ENCODE peak calls at places on chromosomes 11 and 22, in ten cellular contexts. One of them, this sample, is unnamed.

GRCh38 chr22:22721681-22722309 is 77.4 kb downstream of the GGTLC2 start:
- DNase-seq in WERI-Rb-1: no peak
- DNase-seq in spleen: no peak
- DNase-seq in AG09309: no peak
- DNase-seq in CD8-positive, alpha-beta memory T cell: peak; percentile 37
- DNase-seq in pancreas: no peak
- DNase-seq in PC-3: peak; percentile 68
- DNase-seq in Caco-2: no peak
- DNase-seq in skeletal muscle cell: peak; percentile 88
- DNase-seq in uterus: no peak
- DNase-seq in this sample: peak; percentile 53

GRCh38 chr22:39908737-39909136 is 7.9 kb downstream of the GRAP2 start:
- DNase-seq in CD8-positive, alpha-beta memory T cell: no peak
- DNase-seq in skeletal muscle cell: no peak
- DNase-seq in spleen: no peak
- DNase-seq in uterus: no peak
- DNase-seq in Caco-2: no peak
- DNase-seq in AG09309: no peak
- DNase-seq in WERI-Rb-1: no peak
- DNase-seq in pancreas: no peak
- DNase-seq in PC-3: peak; percentile 3
- DNase-seq in this sample: peak; percentile 14

GRCh38 chr11:28559497-28559896 is 451.3 kb downstream of the METTL15 start:
- DNase-seq in PC-3: no peak
- DNase-seq in uterus: no peak
- DNase-seq in CD8-positive, alpha-beta memory T cell: no peak
- DNase-seq in spleen: no peak
- DNase-seq in WERI-Rb-1: no peak
- DNase-seq in pancreas: no peak
- DNase-seq in skeletal muscle cell: no peak
- DNase-seq in Caco-2: no peak
- DNase-seq in AG09309: no peak
- DNase-seq in this sample: peak; percentile 51

GRCh38 chr22:33819743-33820142 is 100.5 kb downstream of the LARGE1 start:
- DNase-seq in AG09309: no peak
- DNase-seq in PC-3: no peak
- DNase-seq in Caco-2: no peak
- DNase-seq in pancreas: no peak
- DNase-seq in WERI-Rb-1: peak; percentile 29
- DNase-seq in spleen: no peak
- DNase-seq in skeletal muscle cell: no peak
- DNase-seq in CD8-positive, alpha-beta memory T cell: no peak
- DNase-seq in uterus: no peak
- DNase-seq in this sample: no peak

GRCh38 chr11:50075856-50076255 is 43.2 kb downstream of the OR4C45 start:
- DNase-seq in PC-3: no peak
- DNase-seq in AG09309: no peak
- DNase-seq in CD8-positive, alpha-beta memory T cell: no peak
- DNase-seq in Caco-2: no peak
- DNase-seq in uterus: no peak
- DNase-seq in spleen: no peak
- DNase-seq in WERI-Rb-1: no peak
- DNase-seq in pancreas: no peak
- DNase-seq in skeletal muscle cell: no peak
- DNase-seq in this sample: no peak

GRCh38 chr11:48216510-48216909 is at the start of gene OR4B1:
- DNase-seq in WERI-Rb-1: no peak
- DNase-seq in AG09309: no peak
- DNase-seq in PC-3: no peak
- DNase-seq in pancreas: no peak
- DNase-seq in skeletal muscle cell: no peak
- DNase-seq in CD8-positive, alpha-beta memory T cell: no peak
- DNase-seq in Caco-2: no peak
- DNase-seq in uterus: no peak
- DNase-seq in spleen: no peak
- DNase-seq in this sample: no peak

GRCh38 chr11:21289686-21290085 is 620.3 kb downstream of the NELL1 start:
- DNase-seq in AG09309: no peak
- DNase-seq in spleen: no peak
- DNase-seq in Caco-2: no peak
- DNase-seq in CD8-positive, alpha-beta memory T cell: no peak
- DNase-seq in WERI-Rb-1: no peak
- DNase-seq in skeletal muscle cell: no peak
- DNase-seq in pancreas: no peak
- DNase-seq in PC-3: no peak
- DNase-seq in uterus: no peak
- DNase-seq in this sample: no peak

GRCh38 chr22:48781391-48781790 is 1046.3 kb downstream of the BRD1 start:
- DNase-seq in CD8-positive, alpha-beta memory T cell: no peak
- DNase-seq in Caco-2: no peak
- DNase-seq in skeletal muscle cell: no peak
- DNase-seq in pancreas: no peak
- DNase-seq in AG09309: no peak
- DNase-seq in PC-3: no peak
- DNase-seq in spleen: no peak
- DNase-seq in WERI-Rb-1: no peak
- DNase-seq in uterus: no peak
- DNase-seq in this sample: no peak

GRCh38 chr11:68664141-68664540 is 20.2 kb upstream of the GAL start:
- DNase-seq in CD8-positive, alpha-beta memory T cell: no peak
- DNase-seq in uterus: no peak
- DNase-seq in spleen: peak; percentile 8
- DNase-seq in skeletal muscle cell: no peak
- DNase-seq in PC-3: no peak
- DNase-seq in pancreas: no peak
- DNase-seq in AG09309: no peak
- DNase-seq in WERI-Rb-1: no peak
- DNase-seq in Caco-2: no peak
- DNase-seq in this sample: no peak

GRCh38 chr11:68661014-68661413 is 23.3 kb upstream of the GAL start:
- DNase-seq in PC-3: no peak
- DNase-seq in AG09309: no peak
- DNase-seq in pancreas: no peak
- DNase-seq in spleen: peak; percentile 25
- DNase-seq in Caco-2: peak; percentile 35
- DNase-seq in uterus: no peak
- DNase-seq in WERI-Rb-1: no peak
- DNase-seq in skeletal muscle cell: no peak
- DNase-seq in CD8-positive, alpha-beta memory T cell: no peak
- DNase-seq in this sample: no peak

GRCh38 chr11:68663482-68664010 is 20.8 kb upstream of the GAL start:
- DNase-seq in skeletal muscle cell: no peak
- DNase-seq in spleen: peak; percentile 39
- DNase-seq in PC-3: no peak
- DNase-seq in WERI-Rb-1: no peak
- DNase-seq in CD8-positive, alpha-beta memory T cell: no peak
- DNase-seq in AG09309: no peak
- DNase-seq in pancreas: no peak
- DNase-seq in uterus: no peak
- DNase-seq in Caco-2: peak; percentile 28
- DNase-seq in this sample: no peak

GRCh38 chr11:68660066-68660810 is 24.1 kb upstream of the GAL start:
- DNase-seq in Caco-2: peak; percentile 32
- DNase-seq in uterus: no peak
- DNase-seq in CD8-positive, alpha-beta memory T cell: no peak
- DNase-seq in skeletal muscle cell: no peak
- DNase-seq in PC-3: no peak
- DNase-seq in WERI-Rb-1: no peak
- DNase-seq in spleen: no peak
- DNase-seq in AG09309: no peak
- DNase-seq in pancreas: no peak
- DNase-seq in this sample: no peak

DNA sequence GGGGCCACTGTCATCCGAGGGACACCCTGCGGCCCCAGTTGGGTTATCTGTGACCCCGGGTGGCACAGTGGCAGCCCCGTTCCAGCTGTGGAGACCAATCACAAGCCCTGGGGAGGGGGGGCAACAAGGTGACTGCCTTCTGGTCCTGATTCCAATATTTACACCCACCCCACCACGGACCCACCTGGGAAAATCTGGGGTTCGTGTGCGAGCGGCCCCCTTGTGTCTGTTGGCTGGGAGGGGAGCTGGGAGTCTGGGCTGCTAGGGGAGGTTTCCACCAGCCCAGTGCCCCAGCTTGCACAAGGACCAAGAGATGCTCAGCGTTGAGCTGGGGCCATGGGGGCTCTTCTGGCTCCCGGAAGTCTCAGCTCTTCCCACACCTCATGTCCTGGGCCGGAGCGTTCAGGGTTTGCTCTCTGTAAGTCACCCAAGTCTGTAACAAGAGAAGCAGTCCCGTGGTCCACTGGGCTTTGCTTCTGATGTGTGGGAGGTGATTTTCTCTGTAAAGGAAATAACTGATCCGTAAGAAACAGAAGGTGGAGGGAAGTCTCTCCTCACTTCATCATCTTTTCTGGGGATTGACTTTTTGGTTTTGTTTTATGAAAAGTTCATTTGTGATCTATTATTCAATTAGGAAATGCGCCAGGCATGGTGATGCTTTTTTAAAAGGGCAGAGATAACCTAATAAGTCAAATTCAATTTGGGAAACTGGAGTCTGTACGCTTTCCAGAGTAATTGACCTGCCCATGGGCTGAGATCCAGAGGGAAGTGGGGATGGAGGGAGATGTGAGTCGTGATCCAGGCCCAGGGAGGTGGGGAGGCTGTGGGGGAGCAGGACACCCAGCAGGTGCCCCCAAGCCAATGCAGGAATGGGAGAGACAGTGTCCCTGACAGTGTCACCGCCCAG is 22.4 kb upstream of the GAL start:
- DNase-seq in uterus: no peak
- DNase-seq in pancreas: no peak
- DNase-seq in PC-3: no peak
- DNase-seq in WERI-Rb-1: no peak
- DNase-seq in spleen: peak; percentile 43
- DNase-seq in Caco-2: peak; percentile 26
- DNase-seq in CD8-positive, alpha-beta memory T cell: no peak
- DNase-seq in AG09309: no peak
- DNase-seq in skeletal muscle cell: no peak
- DNase-seq in this sample: no peak
- H3K4me3 ChIP-seq in uterus: no peak overlapping the region
- H3K4me3 ChIP-seq in pancreas: no peak overlapping the region
- H3K4me3 ChIP-seq in PC-3: no peak overlapping the region
- H3K4me3 ChIP-seq in WERI-Rb-1: no peak overlapping the region
- H3K4me3 ChIP-seq in spleen: no peak overlapping the region
- H3K4me3 ChIP-seq in Caco-2: no peak overlapping the region
- H3K4me3 ChIP-seq in CD8-positive, alpha-beta memory T cell: no peak overlapping the region
- H3K4me3 ChIP-seq in AG09309: no peak overlapping the region
- H3K4me3 ChIP-seq in skeletal muscle cell: no peak overlapping the region
- H3K4me3 ChIP-seq in this sample: no peak overlapping the region

DNA sequence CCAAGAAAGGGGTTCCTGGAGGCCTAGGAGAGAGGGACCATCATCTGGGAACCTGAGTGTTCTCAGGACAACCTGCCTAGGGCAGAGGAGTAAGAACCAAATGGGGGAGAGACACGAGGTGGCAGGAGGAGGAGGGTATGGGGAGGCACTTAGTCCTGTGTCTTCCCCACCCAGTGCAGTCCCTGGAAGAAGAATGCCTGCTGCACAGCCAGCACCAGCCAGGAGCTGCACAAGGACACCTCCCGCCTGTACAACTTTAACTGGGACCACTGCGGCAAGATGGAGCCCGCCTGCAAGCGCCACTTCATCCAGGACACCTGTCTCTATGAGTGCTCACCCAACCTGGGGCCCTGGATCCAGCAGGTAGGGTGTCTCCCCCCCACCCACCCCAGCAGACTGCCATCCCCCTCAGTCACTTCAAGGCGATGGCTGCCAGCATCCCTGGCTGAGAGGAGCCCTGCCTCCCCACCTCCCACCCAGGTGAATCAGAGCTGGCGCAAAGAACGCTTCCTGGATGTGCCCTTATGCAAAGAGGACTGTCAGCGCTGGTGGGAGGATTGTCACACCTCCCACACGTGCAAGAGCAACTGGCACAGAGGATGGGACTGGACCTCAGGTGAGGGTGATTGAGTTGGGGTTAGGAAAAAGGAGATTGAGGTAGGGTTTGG is 3.7 kb upstream of the INPPL1 start:
- DNase-seq in PC-3: no peak
- DNase-seq in Caco-2: peak; percentile 33
- DNase-seq in WERI-Rb-1: no peak
- DNase-seq in uterus: no peak
- DNase-seq in pancreas: no peak
- DNase-seq in skeletal muscle cell: no peak
- DNase-seq in spleen: peak; percentile 76
- DNase-seq in AG09309: no peak
- DNase-seq in CD8-positive, alpha-beta memory T cell: no peak
- DNase-seq in this sample: no peak
- H3K4me3 ChIP-seq in PC-3: no peak overlapping the region
- H3K4me3 ChIP-seq in Caco-2: no peak overlapping the region
- H3K4me3 ChIP-seq in WERI-Rb-1: no peak overlapping the region
- H3K4me3 ChIP-seq in uterus: no peak overlapping the region
- H3K4me3 ChIP-seq in pancreas: no peak overlapping the region
- H3K4me3 ChIP-seq in skeletal muscle cell: no peak overlapping the region
- H3K4me3 ChIP-seq in spleen: no peak overlapping the region
- H3K4me3 ChIP-seq in AG09309: no peak overlapping the region
- H3K4me3 ChIP-seq in CD8-positive, alpha-beta memory T cell: no peak overlapping the region
- H3K4me3 ChIP-seq in this sample: no peak overlapping the region

GRCh38 chr22:41912338-41913039 is 2.4 kb downstream of the SHISA8 start:
- DNase-seq in spleen: no peak
- DNase-seq in PC-3: no peak
- DNase-seq in pancreas: no peak
- DNase-seq in skeletal muscle cell: no peak
- DNase-seq in uterus: no peak
- DNase-seq in CD8-positive, alpha-beta memory T cell: no peak
- DNase-seq in AG09309: no peak
- DNase-seq in WERI-Rb-1: no peak
- DNase-seq in Caco-2: peak; percentile 27
- DNase-seq in this sample: no peak

GRCh38 chr22:41911292-41911611 is 3.6 kb downstream of the SHISA8 start:
- DNase-seq in CD8-positive, alpha-beta memory T cell: no peak
- DNase-seq in PC-3: no peak
- DNase-seq in uterus: no peak
- DNase-seq in WERI-Rb-1: no peak
- DNase-seq in skeletal muscle cell: no peak
- DNase-seq in pancreas: no peak
- DNase-seq in AG09309: no peak
- DNase-seq in Caco-2: peak; percentile 30
- DNase-seq in spleen: no peak
- DNase-seq in this sample: no peak

GRCh38 chr22:41909290-41910049 is 5.4 kb downstream of the SHISA8 start:
- DNase-seq in AG09309: no peak
- DNase-seq in spleen: no peak
- DNase-seq in pancreas: no peak
- DNase-seq in WERI-Rb-1: no peak
- DNase-seq in Caco-2: no peak
- DNase-seq in CD8-positive, alpha-beta memory T cell: no peak
- DNase-seq in PC-3: no peak
- DNase-seq in skeletal muscle cell: no peak
- DNase-seq in uterus: no peak
- DNase-seq in this sample: no peak

GRCh38 chr22:41910050-41910598 is 4.8 kb downstream of the SHISA8 start:
- DNase-seq in CD8-positive, alpha-beta memory T cell: no peak
- DNase-seq in skeletal muscle cell: no peak
- DNase-seq in pancreas: peak; percentile 51
- DNase-seq in AG09309: no peak
- DNase-seq in Caco-2: no peak
- DNase-seq in WERI-Rb-1: no peak
- DNase-seq in spleen: no peak
- DNase-seq in PC-3: no peak
- DNase-seq in uterus: no peak
- DNase-seq in this sample: no peak

DNA sequence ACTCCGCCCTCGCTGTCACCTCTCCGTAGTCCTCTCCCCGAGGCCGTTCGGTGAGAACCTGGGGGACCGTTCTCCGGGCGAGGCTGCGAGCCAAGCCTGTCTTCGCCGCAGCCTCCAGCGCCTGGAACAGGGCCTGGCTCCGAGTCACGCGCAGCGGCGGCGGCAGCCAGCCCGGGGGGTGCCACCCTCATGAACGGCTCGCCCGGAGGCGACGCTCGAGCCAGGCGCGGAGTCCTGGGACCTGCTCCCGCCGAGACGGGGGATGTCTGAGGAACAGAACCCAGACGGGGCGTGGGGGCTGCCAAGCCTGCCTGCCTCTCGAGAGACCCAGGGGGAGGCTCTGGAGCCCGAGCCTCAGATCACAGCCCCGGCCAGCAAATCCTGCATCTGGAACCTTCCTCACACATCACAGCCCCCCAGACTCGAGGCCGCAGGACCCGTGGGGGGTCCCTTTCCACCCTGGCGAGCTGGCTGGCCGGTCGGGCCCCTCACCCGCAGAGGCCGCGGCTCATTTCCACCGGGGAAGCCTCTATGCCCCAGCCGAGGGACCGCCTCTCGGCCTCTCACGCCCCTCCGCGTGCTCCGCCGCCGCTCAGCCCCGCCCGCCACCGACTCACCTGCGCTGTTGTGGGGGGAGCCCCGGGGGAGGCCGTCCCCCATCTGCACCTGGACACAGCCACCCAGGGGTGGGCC is 4.1 kb downstream of the SHISA8 start:
- DNase-seq in WERI-Rb-1: no peak
- DNase-seq in spleen: no peak
- DNase-seq in PC-3: peak; percentile 9
- DNase-seq in uterus: no peak
- DNase-seq in CD8-positive, alpha-beta memory T cell: peak; percentile 32
- DNase-seq in Caco-2: no peak
- DNase-seq in AG09309: no peak
- DNase-seq in skeletal muscle cell: no peak
- DNase-seq in pancreas: no peak
- DNase-seq in this sample: no peak
- H3K4me3 ChIP-seq in WERI-Rb-1: no peak overlapping the region
- H3K4me3 ChIP-seq in spleen: peak overlapping the region; percentile 7
- H3K4me3 ChIP-seq in PC-3: peak overlapping the region; percentile 47
- H3K4me3 ChIP-seq in uterus: peak overlapping the region; percentile 21
- H3K4me3 ChIP-seq in CD8-positive, alpha-beta memory T cell: no peak overlapping the region
- H3K4me3 ChIP-seq in Caco-2: peak overlapping the region; percentile 37
- H3K4me3 ChIP-seq in AG09309: no peak overlapping the region
- H3K4me3 ChIP-seq in skeletal muscle cell: peak overlapping the region; percentile 28
- H3K4me3 ChIP-seq in pancreas: no peak overlapping the region
- H3K4me3 ChIP-seq in this sample: no peak overlapping the region

GRCh38 chr11:3861698-3862097 is 6.2 kb downstream of the STIM1 start:
- DNase-seq in Caco-2: no peak
- DNase-seq in PC-3: no peak
- DNase-seq in uterus: no peak
- DNase-seq in spleen: no peak
- DNase-seq in CD8-positive, alpha-beta memory T cell: no peak
- DNase-seq in WERI-Rb-1: no peak
- DNase-seq in pancreas: no peak
- DNase-seq in skeletal muscle cell: peak; percentile 64
- DNase-seq in AG09309: no peak
- DNase-seq in this sample: no peak

GRCh38 chr11:3857628-3858027 is 2.2 kb downstream of the STIM1 start:
- DNase-seq in CD8-positive, alpha-beta memory T cell: no peak
- DNase-seq in pancreas: no peak
- DNase-seq in PC-3: no peak
- DNase-seq in Caco-2: no peak
- DNase-seq in WERI-Rb-1: no peak
- DNase-seq in skeletal muscle cell: no peak
- DNase-seq in uterus: no peak
- DNase-seq in AG09309: no peak
- DNase-seq in spleen: no peak
- DNase-seq in this sample: no peak

GRCh38 chr11:3860360-3860759 is 4.9 kb downstream of the STIM1 start:
- DNase-seq in spleen: no peak
- DNase-seq in CD8-positive, alpha-beta memory T cell: no peak
- DNase-seq in uterus: no peak
- DNase-seq in Caco-2: no peak
- DNase-seq in skeletal muscle cell: no peak
- DNase-seq in WERI-Rb-1: no peak
- DNase-seq in pancreas: no peak
- DNase-seq in PC-3: no peak
- DNase-seq in AG09309: no peak
- DNase-seq in this sample: no peak

GRCh38 chr11:3856856-3857553 is 1.5 kb downstream of the STIM1 start:
- DNase-seq in skeletal muscle cell: no peak
- DNase-seq in uterus: no peak
- DNase-seq in Caco-2: no peak
- DNase-seq in WERI-Rb-1: no peak
- DNase-seq in spleen: no peak
- DNase-seq in AG09309: no peak
- DNase-seq in CD8-positive, alpha-beta memory T cell: no peak
- DNase-seq in PC-3: no peak
- DNase-seq in pancreas: no peak
- DNase-seq in this sample: no peak

DNA sequence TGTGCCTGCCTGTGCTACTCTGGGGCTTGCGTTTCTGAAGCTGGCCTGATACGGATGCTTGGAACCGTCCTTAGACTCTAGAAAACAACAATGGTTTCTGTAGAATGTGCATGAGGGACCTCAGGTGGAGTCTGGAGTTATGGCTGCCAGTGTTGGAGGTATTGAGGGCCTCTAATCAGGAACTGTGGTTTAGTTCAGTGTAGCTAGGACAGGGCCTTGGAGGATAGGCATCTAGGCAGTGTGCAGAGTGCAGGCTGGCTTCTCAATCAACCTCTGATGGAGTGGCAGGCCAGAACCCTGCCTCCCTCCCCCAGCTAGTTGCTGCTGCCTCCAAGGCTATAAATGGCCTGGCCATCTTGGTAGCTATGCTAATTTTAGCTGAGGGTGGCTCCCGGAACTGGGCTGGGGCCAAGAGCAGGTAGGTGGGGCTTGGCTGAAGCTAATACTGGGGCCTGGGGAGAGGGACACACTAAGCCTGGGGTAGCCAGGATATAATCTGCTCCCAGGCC is 4.0 kb downstream of the STIM1 start:
- DNase-seq in Caco-2: no peak
- DNase-seq in uterus: no peak
- DNase-seq in CD8-positive, alpha-beta memory T cell: no peak
- DNase-seq in AG09309: no peak
- DNase-seq in WERI-Rb-1: peak; percentile 75
- DNase-seq in PC-3: no peak
- DNase-seq in spleen: peak; percentile 81
- DNase-seq in skeletal muscle cell: no peak
- DNase-seq in pancreas: peak; percentile 48
- DNase-seq in this sample: no peak
- H3K4me3 ChIP-seq in Caco-2: no peak overlapping the region
- H3K4me3 ChIP-seq in uterus: no peak overlapping the region
- H3K4me3 ChIP-seq in CD8-positive, alpha-beta memory T cell: peak overlapping the region; percentile 80
- H3K4me3 ChIP-seq in AG09309: no peak overlapping the region
- H3K4me3 ChIP-seq in WERI-Rb-1: no peak overlapping the region
- H3K4me3 ChIP-seq in PC-3: no peak overlapping the region
- H3K4me3 ChIP-seq in spleen: no peak overlapping the region
- H3K4me3 ChIP-seq in skeletal muscle cell: no peak overlapping the region
- H3K4me3 ChIP-seq in pancreas: no peak overlapping the region
- H3K4me3 ChIP-seq in this sample: no peak overlapping the region